ENCODE peak calls at places on chromosomes 16 and 17, in ten cellular contexts. P, W, N, U, X, H, I, V, A and S are unnamed samples.

GRCh38 chr17:57674894-57675293 is 70.2 kb downstream of the CCDC182 start:
- DNase-seq in P (no peak), W (no peak), N (no peak), U (no peak), X (no peak), H (no peak), I (no peak), V (no peak), A (no peak), S (no peak)

GRCh38 chr17:68437979-68438877 is 19.1 kb downstream of the WIPI1 start:
- DNase-seq in P (peak), W (no peak), N (no peak), U (peak), X (no peak), H (peak), I (peak), V (peak), A (no peak), S (peak)

GRCh38 chr17:82361885-82362633 is 3.0 kb downstream of the TEX19 start:
- DNase-seq in P (no peak), W (peak), N (no peak), U (no peak), X (no peak), H (no peak), I (no peak), V (no peak), A (no peak), S (no peak)

GRCh38 chr17:80565347-80566053 is 20.9 kb downstream of the RPTOR start:
- DNase-seq in P (no peak), W (no peak), N (no peak), U (no peak), X (no peak), H (no peak), I (no peak), V (no peak), A (peak), S (no peak)

GRCh38 chr16:69880640-69881133 is 70.4 kb upstream of the CLEC18A start:
- DNase-seq in P (no peak), W (no peak), N (no peak), U (no peak), X (no peak), H (no peak), I (no peak), V (no peak), A (no peak), S (no peak)

GRCh38 chr16:88375236-88376052 is 7.3 kb upstream of the ZNF469 start:
- DNase-seq in P (no peak), W (peak), N (no peak), U (no peak), X (no peak), H (peak), I (peak), V (no peak), A (no peak), S (no peak)

GRCh38 chr16:85460983-85461813 is 151.9 kb upstream of the GSE1 start:
- DNase-seq in P (no peak), W (peak), N (peak), U (no peak), X (no peak), H (no peak), I (peak), V (peak), A (peak), S (peak)

GRCh38 chr17:43175213-43176118 is 4.5 kb downstream of the NBR1 start:
- DNase-seq in P (no peak), W (no peak), N (no peak), U (no peak), X (no peak), H (no peak), I (no peak), V (no peak), A (no peak), S (no peak)

GRCh38 chr17:45347451-45347850 is 30.6 kb upstream of the MAP3K14 start:
- DNase-seq in P (no peak), W (no peak), N (no peak), U (no peak), X (no peak), H (no peak), I (no peak), V (no peak), A (no peak), S (no peak)

GRCh38 chr17:2634361-2634960 is 41.0 kb downstream of the PAFAH1B1 start:
- DNase-seq in P (no peak), W (peak), N (no peak), U (peak), X (no peak), H (no peak), I (no peak), V (no peak), A (peak), S (peak)

GRCh38 chr16:30922960-30923535 is 324 bp upstream of the FBXL19 start:
- DNase-seq in P (peak), W (peak), N (peak), U (peak), X (peak), H (peak), I (peak), V (peak), A (peak), S (peak)

GRCh38 chr16:2026461-2027023 is at the start of gene NHERF2:
- DNase-seq in P (no peak), W (peak), N (no peak), U (no peak), X (no peak), H (peak), I (no peak), V (no peak), A (peak), S (peak)

GRCh38 chr16:70634861-70635260 is 11.5 kb upstream of the IL34 start:
- DNase-seq in P (no peak), W (no peak), N (no peak), U (no peak), X (no peak), H (no peak), I (no peak), V (no peak), A (no peak), S (no peak)

GRCh38 chr17:2266045-2266864 is 37.3 kb downstream of the SMG6 start:
- DNase-seq in P (peak), W (no peak), N (no peak), U (no peak), X (peak), H (no peak), I (no peak), V (no peak), A (no peak), S (no peak)

GRCh38 chr17:19347323-19348080 is 15.0 kb downstream of the B9D1 start:
- DNase-seq in P (no peak), W (peak), N (no peak), U (no peak), X (no peak), H (no peak), I (no peak), V (no peak), A (no peak), S (no peak)

GRCh38 chr17:28472871-28473497 is 460 bp upstream of the SLC13A2 start:
- DNase-seq in P (no peak), W (no peak), N (no peak), U (no peak), X (no peak), H (no peak), I (no peak), V (no peak), A (no peak), S (no peak)

GRCh38 chr16:84593825-84594724 is 23.8 kb downstream of the COTL1 start:
- DNase-seq in P (peak), W (peak), N (peak), U (no peak), X (peak), H (no peak), I (peak), V (peak), A (peak), S (no peak)

GRCh38 chr17:71986886-71987285 is 133.9 kb upstream of the SOX9 start:
- DNase-seq in P (no peak), W (no peak), N (no peak), U (no peak), X (no peak), H (no peak), I (no peak), V (no peak), A (no peak), S (peak)

GRCh38 chr16:83967838-83968482 is at the start of gene NECAB2:
- DNase-seq in P (peak), W (peak), N (peak), U (peak), X (no peak), H (peak), I (peak), V (peak), A (peak), S (peak)

GRCh38 chr16:2467301-2468141 is 3.6 kb upstream of the NTN3 start:
- DNase-seq in P (peak), W (peak), N (peak), U (peak), X (no peak), H (peak), I (peak), V (peak), A (peak), S (peak)

GRCh38 chr17:78323821-78324390 is 36.0 kb downstream of the SOCS3 start:
- DNase-seq in P (no peak), W (no peak), N (no peak), U (no peak), X (no peak), H (no peak), I (no peak), V (no peak), A (peak), S (no peak)

GRCh38 chr17:65208753-65209152 is 71.6 kb downstream of the RGS9 start:
- DNase-seq in P (no peak), W (no peak), N (no peak), U (no peak), X (no peak), H (no peak), I (no peak), V (no peak), A (no peak), S (no peak)

GRCh38 chr17:12730931-12731521 is 58.3 kb upstream of the ARHGAP44 start:
- DNase-seq in P (no peak), W (peak), N (no peak), U (peak), X (no peak), H (peak), I (peak), V (no peak), A (peak), S (no peak)

GRCh38 chr17:76544123-76544915 is 4.5 kb downstream of the PRCD start:
- DNase-seq in P (no peak), W (no peak), N (no peak), U (no peak), X (no peak), H (peak), I (peak), V (no peak), A (peak), S (peak)

GRCh38 chr17:17682737-17683675 is 1.7 kb downstream of the RAI1 start:
- DNase-seq in P (peak), W (peak), N (peak), U (peak), X (peak), H (peak), I (peak), V (peak), A (peak), S (peak)

GRCh38 chr17:73715714-73716113 is 71.5 kb upstream of the SDK2 start:
- DNase-seq in P (no peak), W (no peak), N (no peak), U (no peak), X (no peak), H (no peak), I (no peak), V (no peak), A (peak), S (no peak)